ENCODE peak calls at places on chromosomes 13 and 19, in nine cellular contexts. M is nephron progenitor cell, Y is heart left ventricle, R is LNCaP clone FGC, X is GM13976, U is Calu3, Q is AG04450, W is progenitor cell of endocrine pancreas, A is PC-3. D is an unnamed sample.

GRCh38 chr13:30905932-30906383 is at the start of gene MEDAG:
- DNase-seq in M (no peak), Y (peak; percentile 87), R (no peak), X (no peak), U (no peak), Q (no peak), W (no peak), A (no peak), D (no peak)

GRCh38 chr19:19276386-19276785 is 3.3 kb upstream of the TM6SF2 start:
- DNase-seq in M (no peak), Y (no peak), R (no peak), X (no peak), U (no peak), Q (peak; percentile 29), W (no peak), A (no peak), D (no peak)

GRCh38 chr13:93262729-93263128 is 36.1 kb downstream of the GPC6 start:
- DNase-seq in M (no peak), Y (no peak), R (no peak), X (no peak), U (no peak), Q (no peak), W (no peak), A (peak; percentile 80), D (no peak)

GRCh38 chr13:72109863-72110262 is 242.9 kb upstream of the DACH1 start:
- DNase-seq in M (no peak), Y (no peak), R (no peak), X (no peak), U (no peak), Q (no peak), W (no peak), A (peak; percentile 67), D (no peak)

GRCh38 chr13:100130092-100130491 is 41.2 kb downstream of the PCCA start:
- DNase-seq in M (no peak), Y (no peak), R (no peak), X (no peak), U (no peak), Q (no peak), W (no peak), A (peak; percentile 7), D (no peak)

GRCh38 chr19:38742906-38743305 is 1.4 kb downstream of the CAPN12 start:
- DNase-seq in M (no peak), Y (no peak), R (no peak), X (no peak), U (no peak), Q (no peak), W (no peak), A (no peak), D (no peak)

GRCh38 chr19:805600-806550 is 8.6 kb downstream of the PTBP1 start:
- DNase-seq in M (no peak), Y (no peak), R (no peak), X (no peak), U (no peak), Q (no peak), W (no peak), A (no peak), D (peak; percentile 40)

GRCh38 chr13:25324100-25324499 is 22.7 kb downstream of the NUP58 start:
- DNase-seq in M (no peak), Y (no peak), R (no peak), X (no peak), U (no peak), Q (no peak), W (no peak), A (no peak), D (no peak)

GRCh38 chr13:81017525-81018152 is 676.7 kb upstream of the SPRY2 start:
- DNase-seq in M (peak; percentile 7), Y (no peak), R (peak; percentile 6), X (peak; percentile 25), U (no peak), Q (no peak), W (no peak), A (peak; percentile 61), D (peak; percentile 28)

GRCh38 chr19:21841784-21842097 is 5.8 kb upstream of the ZNF43 start:
- DNase-seq in M (no peak), Y (no peak), R (no peak), X (no peak), U (no peak), Q (no peak), W (no peak), A (no peak), D (no peak)

GRCh38 chr19:46040952-46041500 is at the start of gene IGFL4:
- DNase-seq in M (no peak), Y (no peak), R (peak; percentile 36), X (no peak), U (no peak), Q (no peak), W (no peak), A (peak; percentile 42), D (no peak)

GRCh38 chr19:45250832-45251451 is at the start of gene MARK4:
- DNase-seq in M (peak; percentile 75), Y (peak; percentile 62), R (no peak), X (peak; percentile 98), U (peak; percentile 52), Q (no peak), W (peak; percentile 23), A (peak; percentile 54), D (peak; percentile 99)

GRCh38 chr19:1489463-1489971 is 633 bp downstream of the PCSK4 start:
- DNase-seq in M (no peak), Y (no peak), R (no peak), X (no peak), U (no peak), Q (no peak), W (no peak), A (no peak), D (no peak)

GRCh38 chr13:55000844-55001243 is 1972.2 kb downstream of the OLFM4 start:
- DNase-seq in M (no peak), Y (no peak), R (no peak), X (no peak), U (no peak), Q (no peak), W (no peak), A (no peak), D (no peak)

GRCh38 chr13:55001881-55002280 is 1973.3 kb downstream of the OLFM4 start:
- DNase-seq in M (no peak), Y (no peak), R (no peak), X (no peak), U (no peak), Q (no peak), W (no peak), A (no peak), D (no peak)

GRCh38 chr13:55000043-55000442 is 1971.4 kb downstream of the OLFM4 start:
- DNase-seq in M (no peak), Y (no peak), R (no peak), X (no peak), U (no peak), Q (no peak), W (no peak), A (no peak), D (no peak)
- TF ChIP-seq CTCF in M (no peak), Y (no peak), R (no peak), X (no peak), U (no peak), Q (no peak), W (no peak), A (no peak), D (no peak)

GRCh38 chr13:95954266-95954665 is 98.9 kb downstream of the UGGT2 start:
- DNase-seq in M (no peak), Y (no peak), R (no peak), X (no peak), U (no peak), Q (no peak), W (no peak), A (no peak), D (no peak)

GRCh38 chr13:95956589-95957148 is 96.5 kb downstream of the UGGT2 start:
- DNase-seq in M (no peak), Y (no peak), R (no peak), X (no peak), U (no peak), Q (no peak), W (no peak), A (no peak), D (no peak)

GRCh38 chr13:95955719-95956118 is 97.5 kb downstream of the UGGT2 start:
- DNase-seq in M (no peak), Y (no peak), R (no peak), X (no peak), U (no peak), Q (no peak), W (no peak), A (no peak), D (no peak)

GRCh38 chr13:95957331-95957730 is 95.9 kb downstream of the UGGT2 start:
- DNase-seq in M (no peak), Y (no peak), R (no peak), X (no peak), U (no peak), Q (no peak), W (no peak), A (no peak), D (no peak)

GRCh38 chr13:95955255-95955654 is 97.9 kb downstream of the UGGT2 start:
- DNase-seq in M (no peak), Y (no peak), R (no peak), X (no peak), U (no peak), Q (no peak), W (no peak), A (no peak), D (no peak)
- TF ChIP-seq CTCF in M (no peak), Y (no peak), R (no peak), X (no peak), U (no peak), Q (no peak), W (no peak), A (no peak), D (no peak)

GRCh38 chr13:50080856-50081105 is 65.5 kb downstream of the KCNRG start:
- DNase-seq in M (no peak), Y (no peak), R (no peak), X (peak; percentile 36), U (no peak), Q (no peak), W (no peak), A (no peak), D (no peak)

GRCh38 chr13:50082426-50083283 is 67.4 kb downstream of the KCNRG start:
- DNase-seq in M (peak; percentile 75), Y (peak; percentile 69), R (peak; percentile 68), X (peak; percentile 70), U (peak; percentile 78), Q (no peak), W (peak; percentile 77), A (peak; percentile 79), D (peak; percentile 69)

GRCh38 chr13:50081899-50082425 is 66.7 kb downstream of the KCNRG start:
- DNase-seq in M (peak; percentile 98), Y (peak; percentile 98), R (peak; percentile 93), X (peak; percentile 94), U (peak; percentile 95), Q (peak; percentile 97), W (peak; percentile 98), A (peak; percentile 95), D (peak; percentile 92)

GRCh38 chr13:50080158-50080855 is 65.1 kb downstream of the KCNRG start:
- DNase-seq in M (peak; percentile 44), Y (peak; percentile 29), R (no peak), X (no peak), U (no peak), Q (no peak), W (no peak), A (no peak), D (no peak)

GRCh38 chr13:50081106-50081898 is 66.1 kb downstream of the KCNRG start:
- DNase-seq in M (peak; percentile 78), Y (peak; percentile 56), R (no peak), X (peak; percentile 44), U (peak; percentile 50), Q (no peak), W (peak; percentile 48), A (no peak), D (peak; percentile 25)
- TF ChIP-seq CTCF in M (no peak), Y (peak; percentile 1), R (peak; percentile 19), X (no peak), U (no peak), Q (peak; percentile 24), W (peak; percentile 34), A (peak; percentile 16), D (no peak)

GRCh38 chr13:102555914-102556553 is 40.8 kb upstream of the TPP2 start:
- DNase-seq in M (no peak), Y (no peak), R (no peak), X (peak; percentile 26), U (no peak), Q (no peak), W (no peak), A (peak; percentile 56), D (peak; percentile 28)
- TF ChIP-seq CTCF in M (peak; percentile 36), Y (peak; percentile 42), R (peak; percentile 45), X (no peak), U (no peak), Q (peak; percentile 51), W (peak; percentile 51), A (peak; percentile 61), D (peak; percentile 17)